ENCODE peak calls at places on chromosomes 2 and 18, in four cellular contexts. E is foreskin fibroblast, W is NCI-H1105 treated with DMSO at 0.1 percent for 48 hours, V is nucleus accumbens. U is an unnamed sample.

GRCh38 chr2:75157435-75157834 is 41.9 kb downstream of the TACR1 start:
- DNase-seq in E (no peak), W (peak), V (no peak), U (peak)

GRCh38 chr2:239310401-239311061 is 90.3 kb downstream of the HDAC4 start:
- DNase-seq in E (no peak), W (no peak), V (peak), U (no peak)

GRCh38 chr2:160225722-160226121 is 25.6 kb upstream of the ITGB6 start:
- DNase-seq in E (no peak), W (peak), V (no peak), U (peak)

GRCh38 chr2:3409627-3410170 is 30.2 kb downstream of the TRAPPC12 start:
- DNase-seq in E (no peak), W (no peak), V (no peak), U (no peak)

GRCh38 chr2:207711750-207712487 is 479 bp downstream of the CCNYL1 start:
- DNase-seq in E (peak), W (peak), V (no peak), U (peak)

GRCh38 chr2:76169289-76169688 is 458.6 kb upstream of the GCFC2 start:
- DNase-seq in E (no peak), W (no peak), V (no peak), U (no peak)

GRCh38 chr2:61993422-61994024 is 88.0 kb downstream of the COMMD1 start:
- DNase-seq in E (peak), W (peak), V (no peak), U (peak)

GRCh38 chr2:199734651-199735050 is 116.3 kb downstream of the FTCDNL1 start:
- DNase-seq in E (no peak), W (no peak), V (no peak), U (no peak)

GRCh38 chr2:120957905-120958304 is 222.2 kb downstream of the GLI2 start:
- DNase-seq in E (no peak), W (no peak), V (no peak), U (no peak)

GRCh38 chr2:26112201-26112600 is 60.7 kb upstream of the GAREM2 start:
- DNase-seq in E (no peak), W (no peak), V (no peak), U (no peak)

GRCh38 chr2:162261032-162261945 is 18.0 kb upstream of the FAP start:
- DNase-seq in E (peak), W (no peak), V (no peak), U (no peak)

GRCh38 chr18:79466591-79466990 is 70.9 kb downstream of the NFATC1 start:
- DNase-seq in E (no peak), W (no peak), V (no peak), U (no peak)

GRCh38 chr2:231622963-231623362 is 30.3 kb downstream of the TEX44 start:
- DNase-seq in E (no peak), W (no peak), V (no peak), U (no peak)

GRCh38 chr2:22355816-22356433 is 1029.1 kb upstream of the KLHL29 start:
- DNase-seq in E (no peak), W (peak), V (peak), U (peak)

GRCh38 chr2:7627587-7627986 is 710.4 kb downstream of the RNF144A start:
- DNase-seq in E (no peak), W (no peak), V (no peak), U (no peak)

GRCh38 chr2:111160758-111161157 is 40.0 kb downstream of the BCL2L11 start:
- DNase-seq in E (peak), W (no peak), V (no peak), U (no peak)

GRCh38 chr2:7010376-7010775 is 93.2 kb downstream of the RNF144A start:
- DNase-seq in E (peak), W (no peak), V (no peak), U (no peak)

GRCh38 chr2:234974501-234975385 is 22.9 kb downstream of the SH3BP4 start:
- DNase-seq in E (peak), W (no peak), V (no peak), U (peak)

GRCh38 chr2:45483997-45484396 is 127.1 kb downstream of the SRBD1 start:
- DNase-seq in E (peak), W (no peak), V (no peak), U (no peak)

GRCh38 chr18:48409591-48410094 is 460 bp upstream of the ZBTB7C start:
- DNase-seq in E (no peak), W (peak), V (peak), U (peak)

GRCh38 chr2:7730449-7730848 is 813.2 kb downstream of the RNF144A start:
- DNase-seq in E (no peak), W (no peak), V (no peak), U (no peak)

GRCh38 chr2:153197635-153198386 is 280.8 kb downstream of the RPRM start:
- DNase-seq in E (no peak), W (no peak), V (no peak), U (no peak)

GRCh38 chr2:11796190-11797171 is 50.0 kb downstream of the LPIN1 start:
- DNase-seq in E (peak), W (no peak), V (no peak), U (no peak)

GRCh38 chr2:8368463-8368862 is 313.4 kb upstream of the ID2 start:
- DNase-seq in E (no peak), W (no peak), V (no peak), U (no peak)

GRCh38 chr18:79353238-79353637 is 42.5 kb upstream of the NFATC1 start:
- DNase-seq in E (no peak), W (no peak), V (peak), U (no peak)

GRCh38 chr2:108607706-108608301 is 73.5 kb downstream of the LIMS1 start:
- DNase-seq in E (peak), W (peak), V (peak), U (peak)

GRCh38 chr18:58394046-58394445 is 234.8 kb downstream of the ALPK2 start:
- DNase-seq in E (no peak), W (no peak), V (no peak), U (no peak)

GRCh38 chr18:48158721-48159120 is 228.3 kb upstream of the SMAD2 start:
- DNase-seq in E (no peak), W (no peak), V (no peak), U (no peak)

U was measured in NCI-H69.